ENCODE peak calls at places on chromosome 3, in seven cellular contexts. T, B, V, P, U, Z and L are unnamed samples.

GRCh38 chr3:157856078-157856939 is 249.9 kb downstream of the SHOX2 start:
- DNase-seq in T (peak), B (peak), V (peak), P (no peak), U (no peak), Z (no peak), L (no peak)

GRCh38 chr3:138331143-138331894 is 1.7 kb upstream of the NME9 start:
- DNase-seq in T (no peak), B (peak), V (no peak), P (no peak), U (no peak), Z (no peak), L (no peak)

GRCh38 chr3:4976109-4976508 is 3.1 kb upstream of the BHLHE40 start:
- DNase-seq in T (peak), B (peak), V (no peak), P (peak), U (no peak), Z (peak), L (no peak)

GRCh38 chr3:42590989-42591756 is 513 bp downstream of the SS18L2 start:
- DNase-seq in T (no peak), B (no peak), V (no peak), P (no peak), U (no peak), Z (no peak), L (no peak)

GRCh38 chr3:126348308-126348920 is 8.8 kb downstream of the KLF15 start:
- DNase-seq in T (no peak), B (no peak), V (no peak), P (peak), U (no peak), Z (peak), L (peak)

GRCh38 chr3:87710028-87710427 is 348.8 kb downstream of the CGGBP1 start:
- DNase-seq in T (no peak), B (no peak), V (no peak), P (no peak), U (no peak), Z (no peak), L (no peak)

GRCh38 chr3:177703788-177704187 is 506.5 kb upstream of the TBL1XR1 start:
- DNase-seq in T (peak), B (peak), V (peak), P (no peak), U (no peak), Z (no peak), L (no peak)

GRCh38 chr3:14879161-14879888 is 60.6 kb downstream of the FGD5 start:
- DNase-seq in T (no peak), B (peak), V (no peak), P (no peak), U (no peak), Z (no peak), L (no peak)

GRCh38 chr3:97872209-97873042 is 50.6 kb downstream of the CRYBG3 start:
- DNase-seq in T (peak), B (peak), V (peak), P (no peak), U (no peak), Z (no peak), L (no peak)

GRCh38 chr3:87135412-87135811 is 91.7 kb upstream of the CHMP2B start:
- DNase-seq in T (no peak), B (no peak), V (no peak), P (no peak), U (no peak), Z (no peak), L (no peak)

GRCh38 chr3:56297281-56297680 is 171.0 kb downstream of the ERC2 start:
- DNase-seq in T (no peak), B (no peak), V (no peak), P (no peak), U (no peak), Z (no peak), L (no peak)

GRCh38 chr3:89606151-89606550 is 498.7 kb downstream of the EPHA3 start:
- DNase-seq in T (peak), B (peak), V (no peak), P (no peak), U (no peak), Z (no peak), L (no peak)

GRCh38 chr3:29643034-29643425 is 362.2 kb downstream of the RBMS3 start:
- DNase-seq in T (no peak), B (no peak), V (no peak), P (no peak), U (no peak), Z (no peak), L (no peak)

GRCh38 chr3:181823716-181824115 is 112.0 kb downstream of the SOX2 start:
- DNase-seq in T (no peak), B (no peak), V (no peak), P (no peak), U (no peak), Z (no peak), L (no peak)

GRCh38 chr3:4097801-4098200 is 205.4 kb upstream of the SETMAR start:
- DNase-seq in T (no peak), B (no peak), V (no peak), P (no peak), U (no peak), Z (no peak), L (no peak)

GRCh38 chr3:64150527-64151238 is 74.6 kb downstream of the PRICKLE2 start:
- DNase-seq in T (peak), B (peak), V (no peak), P (no peak), U (no peak), Z (no peak), L (peak)

GRCh38 chr3:23966308-23966707 is 21.2 kb downstream of the NR1D2 start:
- DNase-seq in T (peak), B (no peak), V (no peak), P (no peak), U (no peak), Z (no peak), L (no peak)

GRCh38 chr3:124558898-124559649 is 171.2 kb upstream of the UMPS start:
- DNase-seq in T (peak), B (peak), V (peak), P (peak), U (peak), Z (no peak), L (peak)

GRCh38 chr3:142088522-142088921 is 60.8 kb downstream of the TFDP2 start:
- DNase-seq in T (peak), B (peak), V (no peak), P (no peak), U (no peak), Z (no peak), L (no peak)

GRCh38 chr3:108055931-108056330 is 34.9 kb downstream of the CD47 start:
- DNase-seq in T (no peak), B (no peak), V (no peak), P (no peak), U (no peak), Z (no peak), L (no peak)

GRCh38 chr3:76063019-76063418 is 277.7 kb upstream of the ZNF717 start:
- DNase-seq in T (peak), B (peak), V (peak), P (no peak), U (no peak), Z (no peak), L (no peak)

GRCh38 chr3:134449951-134450350 is 35.8 kb downstream of the ANAPC13 start:
- DNase-seq in T (no peak), B (no peak), V (no peak), P (no peak), U (no peak), Z (peak), L (no peak)

GRCh38 chr3:46558184-46559029 is 7.7 kb downstream of the LRRC2 start:
- DNase-seq in T (peak), B (peak), V (peak), P (peak), U (peak), Z (peak), L (no peak)

GRCh38 chr3:126659915-126660886 is 5.3 kb upstream of the TXNRD3 start:
- DNase-seq in T (no peak), B (peak), V (no peak), P (no peak), U (no peak), Z (no peak), L (no peak)

GRCh38 chr3:105979961-105980360 is 111.1 kb upstream of the CBLB start:
- DNase-seq in T (peak), B (peak), V (no peak), P (no peak), U (no peak), Z (no peak), L (no peak)

GRCh38 chr3:112814256-112814655 is 32.4 kb downstream of the CD200R1L start:
- DNase-seq in T (peak), B (peak), V (peak), P (no peak), U (no peak), Z (no peak), L (no peak)

GRCh38 chr3:143775401-143775970 is 72.8 kb downstream of the SLC9A9 start:
- DNase-seq in T (peak), B (peak), V (peak), P (no peak), U (no peak), Z (no peak), L (no peak)

GRCh38 chr3:113111308-113111707 is 100.0 kb upstream of the BOC start:
- DNase-seq in T (peak), B (peak), V (no peak), P (no peak), U (no peak), Z (no peak), L (no peak)

GRCh38 chr3:33575313-33575712 is 135.1 kb upstream of the UBP1 start:
- DNase-seq in T (no peak), B (no peak), V (no peak), P (no peak), U (no peak), Z (no peak), L (no peak)

GRCh38 chr3:126468028-126468891 is 7.4 kb downstream of the ZXDC start:
- DNase-seq in T (no peak), B (no peak), V (no peak), P (no peak), U (no peak), Z (no peak), L (peak)

GRCh38 chr3:126314305-126315082 is 42.7 kb downstream of the KLF15 start:
- DNase-seq in T (no peak), B (no peak), V (no peak), P (peak), U (no peak), Z (peak), L (no peak)

GRCh38 chr3:54188176-54188791 is 65.9 kb downstream of the CACNA2D3 start:
- DNase-seq in T (peak), B (peak), V (peak), P (no peak), U (no peak), Z (peak), L (no peak)

GRCh38 chr3:62667714-62668113 is 207.5 kb downstream of the CADPS start:
- DNase-seq in T (no peak), B (no peak), V (no peak), P (no peak), U (no peak), Z (peak), L (no peak)

GRCh38 chr3:140942221-140943104 is 827 bp downstream of the SLC25A36 start:
- DNase-seq in T (peak), B (peak), V (peak), P (peak), U (peak), Z (peak), L (peak)

GRCh38 chr3:170320471-170321121 is 36.9 kb upstream of the SKIL start:
- DNase-seq in T (peak), B (no peak), V (no peak), P (no peak), U (no peak), Z (no peak), L (no peak)

GRCh38 chr3:111667621-111668239 is 72.6 kb upstream of the ZBED2 start:
- DNase-seq in T (peak), B (no peak), V (no peak), P (no peak), U (no peak), Z (no peak), L (no peak)

GRCh38 chr3:126441256-126441880 is 34.3 kb downstream of the ZXDC start:
- DNase-seq in T (no peak), B (no peak), V (no peak), P (peak), U (no peak), Z (peak), L (no peak)

GRCh38 chr3:142210144-142210543 is 15.2 kb downstream of the GK5 start:
- DNase-seq in T (no peak), B (no peak), V (no peak), P (no peak), U (no peak), Z (no peak), L (no peak)

GRCh38 chr3:172034786-172035685 is 4.3 kb upstream of the FNDC3B start:
- DNase-seq in T (no peak), B (peak), V (peak), P (no peak), U (no peak), Z (peak), L (no peak)

GRCh38 chr3:41362638-41363559 is 163.6 kb downstream of the CTNNB1 start:
- DNase-seq in T (no peak), B (no peak), V (no peak), P (no peak), U (no peak), Z (peak), L (no peak)

GRCh38 chr3:48596157-48596556 is 1.0 kb upstream of the COL7A1 start:
- DNase-seq in T (no peak), B (no peak), V (no peak), P (no peak), U (no peak), Z (no peak), L (no peak)
- H3K27ac ChIP-seq in T (peak), B (peak), V (peak), P (peak), U (no peak), Z (no peak), L (peak)

GRCh38 chr3:196202516-196202970 is 8.7 kb downstream of the ZDHHC19 start:
- DNase-seq in T (peak), B (no peak), V (no peak), P (no peak), U (no peak), Z (no peak), L (no peak)

GRCh38 chr3:196198081-196198675 is 13.0 kb downstream of the ZDHHC19 start:
- DNase-seq in T (no peak), B (no peak), V (no peak), P (no peak), U (no peak), Z (no peak), L (no peak)

GRCh38 chr3:196195664-196196255 is 15.4 kb downstream of the ZDHHC19 start:
- DNase-seq in T (no peak), B (no peak), V (no peak), P (no peak), U (no peak), Z (no peak), L (no peak)

GRCh38 chr3:196197524-196197923 is 13.7 kb downstream of the ZDHHC19 start:
- DNase-seq in T (no peak), B (no peak), V (no peak), P (no peak), U (no peak), Z (no peak), L (no peak)

GRCh38 chr3:196198771-196199753 is 12.1 kb downstream of the ZDHHC19 start:
- DNase-seq in T (no peak), B (no peak), V (no peak), P (no peak), U (no peak), Z (no peak), L (no peak)
- TF ChIP-seq CTCF in T (peak), B (peak), V (no peak), P (no peak), U (no peak), Z (no peak), L (no peak)

DNA sequence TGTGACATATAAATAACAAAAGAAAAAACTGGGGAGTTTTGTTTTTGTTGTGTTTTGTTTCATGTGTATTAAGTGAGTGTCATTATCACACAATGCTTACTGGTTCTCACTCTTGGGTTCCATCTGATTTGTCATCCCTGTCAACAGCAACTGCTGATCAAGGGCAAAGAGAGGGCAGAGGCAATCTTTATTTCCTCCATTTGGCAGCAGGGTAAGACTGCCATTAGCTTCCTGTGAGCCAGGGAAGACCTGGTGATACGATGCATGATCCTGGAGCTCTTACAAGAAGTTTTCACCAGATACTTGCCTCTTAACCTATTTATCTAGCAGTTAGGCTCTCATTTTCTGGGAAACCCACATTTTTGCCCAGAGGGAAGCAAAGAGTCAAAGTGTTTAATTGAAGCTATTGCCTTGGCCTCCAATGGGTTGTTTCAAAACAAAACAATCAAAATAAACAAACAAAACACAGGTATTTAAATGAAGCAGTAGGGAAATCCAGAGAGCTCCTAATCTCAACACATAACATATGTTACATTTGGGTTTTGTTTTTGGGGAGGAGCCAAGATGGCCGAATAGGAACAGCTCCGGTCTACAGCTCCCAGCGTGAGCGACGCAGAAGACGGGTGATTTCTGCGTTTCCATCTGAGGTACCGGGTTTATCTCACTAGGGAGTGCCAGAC is 529.8 kb downstream of the MAGI1 start:
- DNase-seq in T (no peak), B (no peak), V (no peak), P (no peak), U (no peak), Z (no peak), L (no peak)
- H3K27ac ChIP-seq in T (no peak), B (no peak), V (peak), P (peak), U (no peak), Z (peak), L (no peak)

DNA sequence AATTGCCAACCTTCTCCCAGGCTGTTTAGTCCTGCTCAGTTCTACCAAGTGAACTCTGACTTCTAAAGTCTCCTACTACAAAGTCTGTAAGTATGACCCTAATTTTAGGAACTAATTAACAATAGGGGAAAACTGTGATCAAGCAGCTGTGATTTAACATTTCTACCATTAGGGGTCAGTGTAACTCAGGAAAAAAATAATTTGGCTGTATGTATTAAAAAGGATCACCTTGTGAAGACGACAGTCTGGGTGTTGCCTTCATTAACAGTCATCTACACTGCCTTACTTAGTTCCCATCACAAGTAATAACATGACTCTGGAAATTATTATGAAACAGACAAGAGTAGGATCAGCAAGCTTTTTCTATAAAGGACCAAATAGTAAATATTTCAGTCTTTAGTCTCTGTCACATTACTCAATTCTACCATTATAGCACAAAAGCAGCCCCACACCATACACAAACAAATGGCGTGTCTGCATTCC is 4.2 kb upstream of the NPHP3 start:
- DNase-seq in T (peak), B (peak), V (peak), P (no peak), U (no peak), Z (no peak), L (no peak)
- TF ChIP-seq CTCF in T (peak), B (peak), V (peak), P (peak), U (peak), Z (no peak), L (peak)

GRCh38 chr3:58627941-58628340 is 38.6 kb downstream of the FAM3D start:
- DNase-seq in T (no peak), B (no peak), V (no peak), P (no peak), U (no peak), Z (no peak), L (no peak)

GRCh38 chr3:58628823-58629562 is 37.6 kb downstream of the FAM3D start:
- DNase-seq in T (peak), B (peak), V (no peak), P (no peak), U (peak), Z (no peak), L (no peak)

GRCh38 chr3:58625196-58625595 is 41.4 kb downstream of the FAM3D start:
- DNase-seq in T (peak), B (no peak), V (no peak), P (no peak), U (no peak), Z (no peak), L (no peak)

GRCh38 chr3:58627580-58627894 is 39.0 kb downstream of the FAM3D start:
- DNase-seq in T (peak), B (peak), V (no peak), P (no peak), U (no peak), Z (no peak), L (no peak)

DNA sequence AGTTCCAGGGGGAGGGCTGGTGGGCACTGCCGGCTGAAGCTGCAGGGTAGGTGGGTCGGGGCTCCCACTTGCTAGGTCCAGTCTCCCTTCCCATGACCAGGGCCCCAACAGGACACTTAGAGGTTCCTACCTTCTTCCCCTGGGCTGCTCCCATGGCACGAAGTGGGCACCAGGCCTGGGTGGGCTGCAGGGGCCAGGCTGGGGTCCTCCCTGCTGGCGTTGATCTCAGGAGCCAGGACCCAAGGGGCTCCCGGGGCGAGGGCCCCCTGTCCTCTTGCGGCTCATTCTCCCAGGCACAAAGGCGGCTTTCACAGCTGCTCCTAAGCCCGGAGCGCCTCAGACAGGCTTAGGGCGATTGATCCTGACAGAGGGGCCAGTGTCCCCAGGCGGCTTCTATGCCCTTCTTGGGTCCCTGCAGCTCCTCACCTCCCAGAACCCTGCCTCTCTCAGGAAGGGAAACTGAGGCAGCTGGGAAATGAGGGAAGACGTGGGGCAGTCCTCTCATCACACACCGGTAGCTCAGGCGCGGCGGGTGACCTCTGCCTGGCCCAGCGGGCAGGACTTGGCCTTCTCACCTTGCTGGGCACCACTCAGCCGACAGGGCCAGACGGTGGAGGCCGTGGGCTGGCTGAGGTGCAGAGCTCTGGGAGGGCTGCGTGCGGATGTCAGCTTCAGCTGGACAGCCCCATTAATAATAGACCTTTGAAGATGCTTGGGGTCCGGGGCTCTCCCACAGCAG is 39.6 kb downstream of the FAM3D start:
- DNase-seq in T (no peak), B (no peak), V (no peak), P (no peak), U (no peak), Z (no peak), L (no peak)
- H3K27ac ChIP-seq in T (no peak), B (peak), V (no peak), P (peak), U (peak), Z (no peak), L (no peak)

GRCh38 chr3:129352045-129352444 is 73.4 kb downstream of the HMCES start:
- DNase-seq in T (no peak), B (peak), V (no peak), P (no peak), U (no peak), Z (peak), L (no peak)
- TF ChIP-seq CTCF in T (no peak), B (peak), V (no peak), P (no peak), U (no peak), Z (peak), L (no peak)

DNA sequence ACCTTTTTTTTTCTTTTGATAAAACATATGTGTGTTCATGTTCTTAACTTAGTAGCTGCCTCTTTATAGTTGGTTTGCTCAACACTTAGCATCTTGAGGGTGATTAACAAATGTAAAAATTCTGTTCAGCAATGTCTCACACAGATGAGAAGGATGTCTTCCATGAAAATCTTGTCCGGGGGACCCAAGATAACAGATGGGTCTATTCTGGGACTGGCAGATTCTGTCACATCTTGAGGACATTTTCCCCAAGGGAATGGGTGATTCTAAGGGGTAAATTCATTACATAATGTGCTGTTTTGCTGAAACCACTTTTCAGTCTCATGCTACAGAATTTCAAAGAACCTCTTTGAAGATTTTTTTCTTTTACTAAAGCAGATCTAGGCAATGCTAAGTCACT is 342.2 kb downstream of the IGSF11 start:
- DNase-seq in T (no peak), B (no peak), V (no peak), P (no peak), U (no peak), Z (no peak), L (no peak)
- H3K27ac ChIP-seq in T (no peak), B (no peak), V (no peak), P (no peak), U (no peak), Z (no peak), L (no peak)